ENCODE peak calls at places on chromosomes 2 and 18, in six cellular contexts. T is pancreas, X is kidney epithelial cell, A is A549, N is fibroblast of mammary gland, M is GM12865. U is an unnamed sample.

GRCh38 chr2:193240752-193241151 is 1046.0 kb upstream of the TMEFF2 start:
- DNase-seq in T (no peak), X (no peak), A (peak; percentile 2), N (no peak), M (peak; percentile 3), U (no peak)

GRCh38 chr2:233209117-233209977 is 42.1 kb upstream of the ATG16L1 start:
- DNase-seq in T (no peak), X (peak; percentile 76), A (peak; percentile 34), N (no peak), M (no peak), U (no peak)

GRCh38 chr2:106789185-106789584 is 96.8 kb downstream of the ST6GAL2 start:
- DNase-seq in T (no peak), X (no peak), A (peak; percentile 75), N (peak; percentile 7), M (peak; percentile 20), U (no peak)

GRCh38 chr2:130851624-130852382 is 15.1 kb downstream of the ARHGEF4 start:
- DNase-seq in T (no peak), X (no peak), A (no peak), N (no peak), M (no peak), U (no peak)

GRCh38 chr2:11160731-11161455 is 5.6 kb downstream of the SLC66A3 start:
- DNase-seq in T (no peak), X (no peak), A (no peak), N (no peak), M (peak; percentile 53), U (peak; percentile 73)

GRCh38 chr2:199932312-199932855 is 21.3 kb downstream of the C2orf69 start:
- DNase-seq in T (no peak), X (no peak), A (no peak), N (peak; percentile 49), M (no peak), U (no peak)

GRCh38 chr2:179669196-179669595 is 192.2 kb downstream of the ZNF385B start:
- DNase-seq in T (no peak), X (no peak), A (no peak), N (no peak), M (no peak), U (no peak)

GRCh38 chr18:42181474-42181873 is 226.4 kb downstream of the PIK3C3 start:
- DNase-seq in T (no peak), X (no peak), A (no peak), N (no peak), M (no peak), U (no peak)

GRCh38 chr2:224257176-224257575 is 144.7 kb downstream of the FAM124B start:
- DNase-seq in T (no peak), X (no peak), A (no peak), N (no peak), M (no peak), U (no peak)

GRCh38 chr2:32699151-32699550 is 71.3 kb downstream of the TTC27 start:
- DNase-seq in T (no peak), X (no peak), A (no peak), N (no peak), M (no peak), U (no peak)
- TF ChIP-seq CTCF in T (no peak), X (no peak), A (no peak), N (no peak), M (no peak), U (no peak)

DNA sequence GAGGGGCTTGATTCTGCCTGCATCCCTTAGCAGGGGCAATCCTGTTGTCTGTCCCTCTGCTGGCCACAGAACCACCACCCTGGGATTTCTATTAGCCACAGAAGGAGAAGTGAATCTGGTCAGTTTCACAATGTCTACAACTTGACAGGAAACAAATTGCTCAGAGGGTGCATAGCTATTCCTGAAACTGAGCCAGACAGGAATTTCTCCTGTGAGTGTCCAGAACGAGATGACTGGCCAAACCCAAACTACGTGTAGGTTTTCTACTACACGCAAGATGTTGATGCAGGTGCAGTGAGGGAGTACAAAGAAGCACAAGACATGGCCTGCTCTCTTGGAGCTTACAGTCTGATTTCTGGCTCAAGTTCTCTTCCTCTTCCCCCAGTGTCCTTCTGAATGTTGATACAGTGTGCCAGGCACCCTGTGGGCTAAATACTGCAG is 201.9 kb downstream of the CLIP4 start:
- DNase-seq in T (no peak), X (no peak), A (no peak), N (peak; percentile 57), M (peak; percentile 87), U (peak; percentile 14)
- TF ChIP-seq CTCF in T (no peak), X (no peak), A (no peak), N (no peak), M (no peak), U (no peak)

GRCh38 chr2:95307036-95307435 is 9.9 kb downstream of the KCNIP3 start:
- DNase-seq in T (no peak), X (no peak), A (no peak), N (no peak), M (no peak), U (no peak)
- TF ChIP-seq CTCF in T (no peak), X (no peak), A (no peak), N (no peak), M (no peak), U (no peak)

GRCh38 chr2:226600184-226600583 is 199.4 kb downstream of the IRS1 start:
- DNase-seq in T (no peak), X (no peak), A (no peak), N (no peak), M (no peak), U (no peak)
- TF ChIP-seq CTCF in T (no peak), X (no peak), A (no peak), N (no peak), M (no peak), U (no peak)

DNA sequence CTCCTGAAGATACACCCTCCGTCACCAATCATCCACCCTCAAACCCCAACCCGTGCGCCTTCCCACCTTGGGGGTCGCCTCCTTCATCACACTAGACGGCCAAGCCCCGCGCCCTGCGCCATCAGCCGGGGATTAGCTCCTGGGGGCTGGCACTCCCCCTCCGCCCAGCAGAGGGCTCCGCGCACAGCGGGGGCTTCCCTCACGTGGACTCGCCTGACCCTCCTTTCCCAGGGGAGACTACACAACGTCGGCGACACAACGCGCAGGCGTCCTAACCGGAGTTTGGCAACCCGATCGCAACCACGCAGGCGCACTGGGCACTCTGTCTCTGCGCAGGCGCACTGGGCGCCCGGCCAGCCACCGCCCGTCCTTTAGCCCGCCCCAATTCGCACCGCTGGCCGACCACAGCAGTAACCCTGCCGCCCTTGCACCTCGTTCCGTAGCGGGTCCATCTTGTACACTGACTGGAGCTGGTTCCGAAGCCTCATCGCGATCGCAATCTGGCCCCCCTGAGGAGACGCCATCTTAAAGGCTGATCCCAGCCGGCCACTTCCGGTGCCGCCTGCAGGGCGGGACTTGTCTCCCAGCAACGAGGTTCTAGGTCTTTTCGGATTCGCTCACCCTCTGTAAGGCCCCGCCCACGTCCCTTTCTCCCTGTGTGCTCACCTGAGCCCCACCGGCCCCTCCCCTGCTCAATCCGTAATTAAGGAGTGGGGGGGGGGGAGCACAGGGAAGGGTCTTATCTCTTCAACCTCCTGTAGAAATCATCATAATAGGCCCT is at the start of gene PCGF1:
- DNase-seq in T (peak; percentile 99), X (peak; percentile 91), A (peak; percentile 99), N (peak; percentile 97), M (peak; percentile 98), U (peak; percentile 96)
- TF ChIP-seq CTCF in T (no peak), X (peak; percentile 43), A (peak; percentile 47), N (peak; percentile 19), M (peak; percentile 73), U (peak; percentile 69)

U was measured in GM20000.